ENCODE peak calls at places on chromosome 11, in four cellular contexts. One of them, this sample, is unnamed.

GRCh38 chr11:122108192-122108799 is 7.7 kb downstream of the BLID start:
- DNase-seq in naive thymus-derived CD4-positive, alpha-beta T cell: no peak
- DNase-seq in A549: no peak
- DNase-seq in omental fat pad: no peak
- DNase-seq in this sample: peak

GRCh38 chr11:45146072-45147016 is at the start of gene PRDM11:
- DNase-seq in naive thymus-derived CD4-positive, alpha-beta T cell: peak
- DNase-seq in omental fat pad: no peak
- DNase-seq in A549: peak
- DNase-seq in this sample: peak

GRCh38 chr11:128055576-128056217 is 531.7 kb downstream of the ETS1 start:
- DNase-seq in naive thymus-derived CD4-positive, alpha-beta T cell: no peak
- DNase-seq in omental fat pad: no peak
- DNase-seq in A549: no peak
- DNase-seq in this sample: no peak

GRCh38 chr11:120331301-120331966 is 4.8 kb upstream of the ARHGEF12 start:
- DNase-seq in omental fat pad: no peak
- DNase-seq in A549: peak
- DNase-seq in naive thymus-derived CD4-positive, alpha-beta T cell: no peak
- DNase-seq in this sample: no peak

GRCh38 chr11:13776134-13776815 is 107.8 kb downstream of the FAR1 start:
- DNase-seq in naive thymus-derived CD4-positive, alpha-beta T cell: no peak
- DNase-seq in omental fat pad: no peak
- DNase-seq in A549: no peak
- DNase-seq in this sample: no peak

GRCh38 chr11:71171024-71171423 is 81.4 kb downstream of the SHANK2 start:
- DNase-seq in A549: no peak
- DNase-seq in omental fat pad: no peak
- DNase-seq in naive thymus-derived CD4-positive, alpha-beta T cell: no peak
- DNase-seq in this sample: no peak

GRCh38 chr11:3134218-3134621 is 30.9 kb downstream of the OSBPL5 start:
- DNase-seq in A549: no peak
- DNase-seq in omental fat pad: no peak
- DNase-seq in naive thymus-derived CD4-positive, alpha-beta T cell: no peak
- DNase-seq in this sample: no peak

GRCh38 chr11:36702330-36703054 is 104.5 kb upstream of the RAG2 start:
- DNase-seq in naive thymus-derived CD4-positive, alpha-beta T cell: no peak
- DNase-seq in A549: peak
- DNase-seq in omental fat pad: no peak
- DNase-seq in this sample: peak

GRCh38 chr11:122851366-122852011 is 13.2 kb downstream of the CRTAM start:
- DNase-seq in naive thymus-derived CD4-positive, alpha-beta T cell: no peak
- DNase-seq in omental fat pad: no peak
- DNase-seq in A549: no peak
- DNase-seq in this sample: no peak

GRCh38 chr11:67432655-67433349 is 4.5 kb downstream of the RPS6KB2 start:
- DNase-seq in A549: no peak
- DNase-seq in naive thymus-derived CD4-positive, alpha-beta T cell: no peak
- DNase-seq in omental fat pad: no peak
- DNase-seq in this sample: no peak

GRCh38 chr11:133896028-133896427 is 50.7 kb upstream of the SPATA19 start:
- DNase-seq in omental fat pad: peak
- DNase-seq in naive thymus-derived CD4-positive, alpha-beta T cell: peak
- DNase-seq in A549: no peak
- DNase-seq in this sample: no peak

GRCh38 chr11:68406318-68407313 is 53.9 kb upstream of the PPP6R3 start:
- DNase-seq in A549: no peak
- DNase-seq in naive thymus-derived CD4-positive, alpha-beta T cell: no peak
- DNase-seq in omental fat pad: no peak
- DNase-seq in this sample: no peak

GRCh38 chr11:77056814-77057402 is 9.9 kb upstream of the CAPN5 start:
- DNase-seq in naive thymus-derived CD4-positive, alpha-beta T cell: no peak
- DNase-seq in omental fat pad: no peak
- DNase-seq in A549: no peak
- DNase-seq in this sample: no peak

GRCh38 chr11:15967966-15968365 is 388.4 kb downstream of the SOX6 start:
- DNase-seq in A549: no peak
- DNase-seq in naive thymus-derived CD4-positive, alpha-beta T cell: no peak
- DNase-seq in omental fat pad: no peak
- DNase-seq in this sample: no peak

GRCh38 chr11:119977881-119978280 is 160.0 kb downstream of the TRIM29 start:
- DNase-seq in omental fat pad: no peak
- DNase-seq in naive thymus-derived CD4-positive, alpha-beta T cell: no peak
- DNase-seq in A549: no peak
- DNase-seq in this sample: no peak

GRCh38 chr11:68774188-68774585 is 22.9 kb upstream of the TESMIN start:
- DNase-seq in A549: no peak
- DNase-seq in omental fat pad: no peak
- DNase-seq in naive thymus-derived CD4-positive, alpha-beta T cell: no peak
- DNase-seq in this sample: no peak

GRCh38 chr11:77411717-77412441 is 62.0 kb downstream of the PAK1 start:
- DNase-seq in A549: peak
- DNase-seq in naive thymus-derived CD4-positive, alpha-beta T cell: peak
- DNase-seq in omental fat pad: peak
- DNase-seq in this sample: no peak

GRCh38 chr11:69657456-69657910 is 16.5 kb downstream of the CCND1 start:
- DNase-seq in naive thymus-derived CD4-positive, alpha-beta T cell: no peak
- DNase-seq in omental fat pad: no peak
- DNase-seq in A549: no peak
- DNase-seq in this sample: no peak

GRCh38 chr11:127056338-127056971 is 55.9 kb upstream of the KIRREL3 start:
- DNase-seq in naive thymus-derived CD4-positive, alpha-beta T cell: no peak
- DNase-seq in omental fat pad: no peak
- DNase-seq in A549: no peak
- DNase-seq in this sample: no peak

GRCh38 chr11:567036-567628 is 6.4 kb downstream of the RASSF7 start:
- DNase-seq in A549: no peak
- DNase-seq in omental fat pad: no peak
- DNase-seq in naive thymus-derived CD4-positive, alpha-beta T cell: no peak
- DNase-seq in this sample: no peak

GRCh38 chr11:118406599-118407166 is 5.3 kb downstream of the ATP5MG start:
- DNase-seq in omental fat pad: no peak
- DNase-seq in naive thymus-derived CD4-positive, alpha-beta T cell: no peak
- DNase-seq in A549: no peak
- DNase-seq in this sample: peak

GRCh38 chr11:121762820-121763219 is 310.1 kb upstream of the SORL1-AS1 start:
- DNase-seq in A549: no peak
- DNase-seq in omental fat pad: no peak
- DNase-seq in naive thymus-derived CD4-positive, alpha-beta T cell: no peak
- DNase-seq in this sample: no peak

GRCh38 chr11:64774144-64774543 is 4.2 kb downstream of the SF1 start:
- DNase-seq in omental fat pad: no peak
- DNase-seq in A549: no peak
- DNase-seq in naive thymus-derived CD4-positive, alpha-beta T cell: no peak
- DNase-seq in this sample: no peak

GRCh38 chr11:27328602-27329001 is 34.4 kb downstream of the CCDC34 start:
- DNase-seq in A549: no peak
- DNase-seq in omental fat pad: no peak
- DNase-seq in naive thymus-derived CD4-positive, alpha-beta T cell: no peak
- DNase-seq in this sample: no peak

GRCh38 chr11:1194231-1194976 is 28.5 kb upstream of the MUC5B start:
- DNase-seq in A549: no peak
- DNase-seq in omental fat pad: no peak
- DNase-seq in naive thymus-derived CD4-positive, alpha-beta T cell: no peak
- DNase-seq in this sample: no peak

GRCh38 chr11:46351606-46352005 is 4.3 kb downstream of the DGKZ start:
- DNase-seq in naive thymus-derived CD4-positive, alpha-beta T cell: no peak
- DNase-seq in A549: no peak
- DNase-seq in omental fat pad: no peak
- DNase-seq in this sample: no peak

GRCh38 chr11:124841186-124841585 is 24.0 kb upstream of the ROBO3 start:
- DNase-seq in A549: no peak
- DNase-seq in omental fat pad: no peak
- DNase-seq in naive thymus-derived CD4-positive, alpha-beta T cell: no peak
- DNase-seq in this sample: no peak

GRCh38 chr11:76048763-76049162 is 157.5 kb downstream of the WNT11 start:
- DNase-seq in naive thymus-derived CD4-positive, alpha-beta T cell: no peak
- DNase-seq in omental fat pad: no peak
- DNase-seq in A549: no peak
- DNase-seq in this sample: peak

GRCh38 chr11:42972741-42973140 is 339.1 kb upstream of the API5 start:
- DNase-seq in naive thymus-derived CD4-positive, alpha-beta T cell: no peak
- DNase-seq in omental fat pad: no peak
- DNase-seq in A549: no peak
- DNase-seq in this sample: no peak

GRCh38 chr11:126468102-126468521 is 112.6 kb downstream of the ST3GAL4 start:
- DNase-seq in omental fat pad: no peak
- DNase-seq in A549: no peak
- DNase-seq in naive thymus-derived CD4-positive, alpha-beta T cell: no peak
- DNase-seq in this sample: no peak

GRCh38 chr11:10456519-10456918 is 1.5 kb downstream of the AMPD3 start:
- DNase-seq in naive thymus-derived CD4-positive, alpha-beta T cell: no peak
- DNase-seq in A549: no peak
- DNase-seq in omental fat pad: no peak
- DNase-seq in this sample: no peak

GRCh38 chr11:7592706-7593105 is 78.9 kb downstream of the PPFIBP2 start:
- DNase-seq in naive thymus-derived CD4-positive, alpha-beta T cell: no peak
- DNase-seq in omental fat pad: no peak
- DNase-seq in A549: no peak
- DNase-seq in this sample: no peak

GRCh38 chr11:12808519-12808918 is 134.3 kb downstream of the TEAD1 start:
- DNase-seq in omental fat pad: no peak
- DNase-seq in naive thymus-derived CD4-positive, alpha-beta T cell: no peak
- DNase-seq in A549: no peak
- DNase-seq in this sample: no peak

GRCh38 chr11:75766449-75767227 is 1.9 kb upstream of the DGAT2 start:
- DNase-seq in omental fat pad: no peak
- DNase-seq in A549: no peak
- DNase-seq in naive thymus-derived CD4-positive, alpha-beta T cell: no peak
- DNase-seq in this sample: no peak

GRCh38 chr11:34302046-34302921 is 55.5 kb downstream of the ABTB2 start:
- DNase-seq in A549: no peak
- DNase-seq in omental fat pad: no peak
- DNase-seq in naive thymus-derived CD4-positive, alpha-beta T cell: no peak
- DNase-seq in this sample: no peak

GRCh38 chr11:117314840-117315239 is 1.2 kb downstream of the BACE1 start:
- DNase-seq in omental fat pad: no peak
- DNase-seq in naive thymus-derived CD4-positive, alpha-beta T cell: no peak
- DNase-seq in A549: no peak
- DNase-seq in this sample: no peak

GRCh38 chr11:78806214-78807004 is 231.7 kb upstream of the NARS2 start:
- DNase-seq in naive thymus-derived CD4-positive, alpha-beta T cell: no peak
- DNase-seq in omental fat pad: no peak
- DNase-seq in A549: no peak
- DNase-seq in this sample: no peak

GRCh38 chr11:112822478-112823274 is 138.5 kb upstream of the NCAM1 start:
- DNase-seq in A549: no peak
- DNase-seq in naive thymus-derived CD4-positive, alpha-beta T cell: no peak
- DNase-seq in omental fat pad: no peak
- DNase-seq in this sample: no peak

GRCh38 chr11:134332189-134332631 is 422 bp downstream of the GLB1L2 start:
- DNase-seq in naive thymus-derived CD4-positive, alpha-beta T cell: no peak
- DNase-seq in A549: no peak
- DNase-seq in omental fat pad: no peak
- DNase-seq in this sample: peak

This sample was measured in NCI-H1930.